ENCODE peak calls at places on chromosome X, in five cellular contexts. U is ovary, H is PC-9, B is astrocyte, S is right lobe of liver. E is an unnamed sample. For H3K27me3, the result is how much of the 10 kb centered on the place peaks cover.

GRCh38 chrX:72142094-72142843 is 10.6 kb upstream of the RTL5 start:
- DNase-seq in B (peak), U (no peak), H (no peak), S (no peak), E (no peak)

GRCh38 chrX:153746359-153746758 is 17.7 kb upstream of the PLXNB3 start:
- DNase-seq in S (no peak), H (no peak), B (no peak), U (no peak), E (no peak)

GRCh38 chrX:30781711-30782444 is 107.2 kb downstream of the TAB3 start:
- DNase-seq in S (no peak), H (no peak), U (no peak), B (no peak), E (no peak)

GRCh38 chrX:106731590-106731989 is 5.1 kb downstream of the RNF128 start:
- DNase-seq in U (no peak), S (no peak), B (no peak), H (no peak), E (no peak)

GRCh38 chrX:10450229-10450958 is 170.0 kb downstream of the MID1 start:
- DNase-seq in H (no peak), B (peak), U (no peak), S (no peak), E (peak)

GRCh38 chrX:45714864-45715263 is 514.2 kb upstream of the DIPK2B start:
- DNase-seq in H (no peak), B (peak), U (no peak), S (no peak), E (no peak)

GRCh38 chrX:153628665-153629064 is 18.3 kb upstream of the DUSP9 start:
- DNase-seq in H (no peak), S (peak), U (no peak), B (no peak), E (no peak)

GRCh38 chrX:73916931-73917657 is 354.1 kb downstream of the CHIC1 start:
- DNase-seq in U (no peak), H (no peak), S (no peak), B (peak), E (peak)

GRCh38 chrX:39477438-39478120 is 620.2 kb downstream of the BCOR start:
- DNase-seq in B (peak), S (peak), H (no peak), U (no peak), E (no peak)

GRCh38 chrX:117996918-117997480 is 119.6 kb downstream of the KLHL13 start:
- DNase-seq in B (no peak), S (no peak), H (no peak), U (no peak), E (no peak)

GRCh38 chrX:100926453-100926852 is 2.3 kb downstream of the XKRX start:
- DNase-seq in S (no peak), H (no peak), B (no peak), U (no peak), E (no peak)

GRCh38 chrX:127112726-127113125 is 293.2 kb downstream of the PRR32 start:
- DNase-seq in B (no peak), U (no peak), S (no peak), H (no peak), E (no peak)

GRCh38 chrX:71292669-71293379 is 8.7 kb upstream of the ITGB1BP2 start:
- DNase-seq in H (no peak), U (no peak), S (no peak), B (peak), E (peak)

GRCh38 chrX:83419030-83419792 is 88.9 kb upstream of the POU3F4 start:
- DNase-seq in H (no peak), S (no peak), U (no peak), B (no peak), E (no peak)

GRCh38 chrX:295136-295535 is 14.0 kb downstream of the PLCXD1 start:
- DNase-seq in H (no peak), B (no peak), U (peak), S (peak), E (no peak)

GRCh38 chrX:14963447-14964236 is 90.4 kb downstream of the MOSPD2 start:
- DNase-seq in U (no peak), H (no peak), B (peak), S (no peak), E (peak)

GRCh38 chrX:11944486-11944885 is 186.4 kb downstream of the MSL3 start:
- DNase-seq in B (peak), H (no peak), S (no peak), U (no peak), E (no peak)

GRCh38 chrX:152641996-152642395 is 4.3 kb downstream of the GABRQ start:
- DNase-seq in U (no peak), H (peak), B (no peak), S (no peak), E (no peak)

DNA sequence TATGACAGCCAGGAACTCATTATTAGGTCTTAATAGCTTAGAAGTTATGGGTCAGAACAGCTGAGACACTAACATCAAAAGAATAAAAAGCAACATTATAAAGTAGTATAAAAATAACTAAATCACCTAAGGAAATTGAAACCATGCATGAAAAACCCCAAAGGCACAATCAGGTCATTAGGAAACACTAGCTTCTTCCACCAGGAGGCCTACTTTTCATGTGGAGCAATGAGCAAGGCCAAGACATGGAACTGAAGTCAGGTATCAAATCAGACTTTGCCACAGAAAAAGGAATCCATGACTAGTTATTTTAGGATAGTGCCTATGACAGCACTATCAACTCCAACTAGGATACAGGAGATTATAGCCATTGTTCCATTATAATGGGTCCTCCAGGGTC is 7.9 kb downstream of the HUWE1 start:
- DNase-seq in B (no peak), H (no peak), U (no peak), S (no peak), E (no peak)
- TF ChIP-seq CTCF in B (peak), H (no peak), U (no peak), S (peak), E (no peak)

GRCh38 chrX:23811135-23811781 is 28.3 kb downstream of the SAT1 start:
- DNase-seq in S (no peak), B (no peak), H (no peak), U (no peak), E (no peak)
- H3K4me3 ChIP-seq in S (no peak), B (no peak), H (no peak), U (no peak), E (no peak)

GRCh38 chrX:32293962-32294708 is 917.2 kb downstream of the DMD start:
- DNase-seq in S (no peak), U (no peak), B (no peak), H (no peak), E (no peak)

GRCh38 chrX:32289356-32289755 is 922.0 kb downstream of the DMD start:
- DNase-seq in S (no peak), B (no peak), U (no peak), H (no peak), E (no peak)
- H3K27me3 ChIP-seq in S (under half), B (under half), U (under half), H (under half), E (under half)

GRCh38 chrX:115957862-115958490 is 212.6 kb upstream of the AGTR2 start:
- DNase-seq in H (peak), S (no peak), U (no peak), B (no peak), E (no peak)

GRCh38 chrX:115949900-115950822 is 220.4 kb upstream of the AGTR2 start:
- DNase-seq in U (peak), B (no peak), H (peak), S (no peak), E (no peak)

GRCh38 chrX:115948018-115948923 is 222.3 kb upstream of the AGTR2 start:
- DNase-seq in U (no peak), H (peak), S (no peak), B (no peak), E (no peak)

DNA sequence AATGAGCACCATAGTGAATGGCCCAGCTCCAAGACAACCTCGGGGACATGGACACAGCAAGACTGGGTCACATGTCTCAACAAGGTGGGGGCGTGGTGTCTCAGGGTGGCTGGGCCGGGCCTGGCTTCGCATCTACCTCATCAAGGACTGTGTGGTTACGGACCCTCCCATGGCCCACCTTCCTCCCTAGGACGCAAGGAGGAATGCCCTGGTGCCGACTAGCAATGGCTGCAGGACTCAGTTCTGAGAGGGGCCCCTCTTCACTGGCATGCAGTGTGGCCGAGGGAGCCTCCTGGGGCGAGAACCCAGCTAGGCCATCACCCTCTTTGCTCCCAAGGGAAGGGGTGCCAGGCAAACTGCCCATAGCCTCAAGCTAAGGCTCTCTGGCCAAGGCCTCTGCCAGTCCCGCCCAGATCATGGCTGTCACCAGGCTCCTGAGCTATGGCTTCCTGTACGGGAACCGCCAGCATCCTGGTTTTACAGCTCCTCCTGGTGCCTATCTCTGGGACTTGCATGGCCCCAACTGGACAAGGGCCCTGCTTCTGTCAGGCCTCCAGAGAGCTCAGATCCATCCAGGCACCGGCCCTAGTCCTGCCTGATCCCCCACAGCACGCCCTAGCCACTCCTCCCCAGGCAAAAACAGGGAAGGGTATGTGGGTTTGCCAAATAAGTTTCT is 218.0 kb upstream of the AGTR2 start:
- DNase-seq in S (no peak), U (no peak), H (no peak), B (no peak), E (no peak)
- TF ChIP-seq CTCF in S (no peak), U (no peak), H (no peak), B (no peak), E (no peak)

GRCh38 chrX:47585273-47585672 is 3.0 kb downstream of the TIMP1 start:
- DNase-seq in B (no peak), H (no peak), S (no peak), U (no peak), E (no peak)

GRCh38 chrX:47579537-47579936 is 2.7 kb upstream of the TIMP1 start:
- DNase-seq in H (no peak), B (peak), U (no peak), S (no peak), E (no peak)

GRCh38 chrX:47583240-47583861 is 1.1 kb downstream of the TIMP1 start:
- DNase-seq in U (no peak), B (no peak), S (no peak), H (no peak), E (no peak)

GRCh38 chrX:47584714-47585113 is 2.5 kb downstream of the TIMP1 start:
- DNase-seq in S (no peak), B (no peak), U (no peak), H (no peak), E (no peak)

DNA sequence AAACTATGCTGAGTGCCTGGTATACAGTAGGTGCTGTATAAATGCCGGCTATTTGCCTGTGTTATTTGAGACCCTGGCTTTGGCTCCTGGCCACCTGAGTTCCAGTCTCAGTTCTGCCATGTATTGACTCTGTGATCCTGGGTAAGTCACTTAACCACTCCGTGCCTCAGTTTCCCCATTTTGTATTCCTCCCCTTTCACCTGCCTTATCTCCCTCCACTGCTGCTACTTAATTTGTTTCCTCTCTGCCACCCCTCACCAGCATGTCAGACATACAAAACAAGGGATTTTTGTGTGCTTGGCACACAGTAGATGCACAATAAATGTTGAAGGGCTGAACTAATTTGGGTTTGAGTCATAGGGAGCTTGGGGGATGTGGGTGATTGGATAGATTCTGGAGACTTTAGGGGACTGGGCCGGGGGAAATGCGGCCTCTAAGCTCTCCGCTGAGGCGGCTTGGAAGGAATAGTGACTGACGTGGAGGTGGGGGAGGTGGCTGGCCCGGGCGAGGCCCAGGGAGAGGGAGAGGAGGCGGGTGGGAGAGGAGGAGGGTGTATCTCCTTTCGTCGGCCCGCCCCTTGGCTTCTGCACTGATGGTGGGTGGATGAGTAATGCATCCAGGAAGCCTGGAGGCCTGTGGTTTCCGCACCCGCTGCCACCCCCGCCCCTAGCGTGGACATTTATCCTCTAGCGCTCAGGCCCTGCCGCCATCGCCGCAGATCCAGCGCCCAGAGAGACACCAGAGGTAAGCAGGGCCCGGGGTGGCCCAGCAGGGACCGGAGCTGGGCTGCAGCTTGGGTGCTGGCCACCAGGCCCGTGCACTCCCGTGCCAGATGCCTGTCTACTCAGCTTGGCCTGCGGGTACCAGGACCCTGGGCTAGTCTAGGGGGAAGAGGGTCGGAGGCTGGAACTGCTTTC is at the start of gene TIMP1:
- DNase-seq in B (peak), U (peak), S (peak), H (peak), E (peak)
- H3K4me3 ChIP-seq in B (peak), U (peak), S (peak), H (peak), E (peak)

GRCh38 chrX:25198253-25198652 is 182.5 kb upstream of the ARX start:
- DNase-seq in U (no peak), H (no peak), S (no peak), B (no peak), E (no peak)
- H3K27me3 ChIP-seq in U (under half), H (under half), S (under half), B (under half), E (under half)

DNA sequence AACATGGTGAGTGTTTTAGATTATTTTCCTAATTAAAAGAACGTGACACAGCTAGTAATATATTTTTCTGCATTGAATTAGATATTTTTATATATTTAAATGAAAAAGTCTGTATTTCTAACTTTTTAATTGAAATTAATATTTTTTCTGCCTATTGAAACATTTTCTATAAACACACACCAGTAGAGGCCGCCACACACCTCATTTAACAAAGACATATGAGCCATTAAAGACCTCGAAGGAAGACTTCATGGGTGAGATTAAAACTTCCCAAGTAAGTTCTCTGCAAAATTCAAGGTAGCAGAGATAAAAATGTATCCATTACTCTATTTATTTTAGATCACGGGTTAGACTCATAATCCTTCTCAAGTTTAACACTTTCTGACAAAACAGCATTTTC is 8.3 kb downstream of the SLITRK2 start:
- DNase-seq in B (no peak), U (no peak), H (no peak), S (no peak), E (no peak)
- TF ChIP-seq CTCF in B (peak), U (no peak), H (peak), S (peak), E (no peak)

GRCh38 chrX:49059209-49060191 is 701 bp downstream of the CCDC120 start:
- DNase-seq in S (no peak), B (no peak), U (no peak), H (peak), E (no peak)

GRCh38 chrX:49061916-49062315 is 3.1 kb downstream of the CCDC120 start:
- DNase-seq in S (no peak), U (no peak), B (no peak), H (no peak), E (no peak)

GRCh38 chrX:49060914-49061313 is 2.1 kb downstream of the CCDC120 start:
- DNase-seq in S (no peak), U (no peak), B (no peak), H (no peak), E (no peak)

GRCh38 chrX:49061490-49061889 is 2.7 kb downstream of the CCDC120 start:
- DNase-seq in S (no peak), H (no peak), B (no peak), U (no peak), E (no peak)

GRCh38 chrX:49058794-49059193 is at the start of gene CCDC120:
- DNase-seq in B (no peak), U (no peak), S (no peak), H (no peak), E (no peak)
- H3K4me3 ChIP-seq in B (no peak), U (peak), S (peak), H (peak), E (no peak)

E was measured in BJ.